ENCODE peak calls at places on chromosomes 4 and X, in six cellular contexts. R is hypothalamus; C is left lung; K is adrenal gland; V is substantia nigra; G is CD4-positive, CD25-positive, alpha-beta regulatory T cell. J is an unnamed sample.

GRCh38 chrX:136619889-136620505 is 28.0 kb upstream of the CD40LG start:
- DNase-seq in V (no peak), C (no peak), K (no peak), R (no peak), G (peak), J (no peak)

GRCh38 chr4:19711871-19712270 is 539.8 kb upstream of the SLIT2 start:
- DNase-seq in G (no peak), C (no peak), R (no peak), V (no peak), K (no peak), J (no peak)

GRCh38 chrX:54695816-54696487 is 102.1 kb downstream of the ITIH6 start:
- DNase-seq in C (no peak), V (no peak), K (no peak), R (no peak), G (no peak), J (no peak)

GRCh38 chr4:62912531-62912930 is 1496.7 kb downstream of the TECRL start:
- DNase-seq in R (no peak), C (no peak), G (no peak), K (no peak), V (no peak), J (no peak)

GRCh38 chr4:24657768-24658617 is 73.6 kb upstream of the DHX15 start:
- DNase-seq in R (peak), C (no peak), V (peak), K (no peak), G (no peak), J (peak)

GRCh38 chr4:17265139-17265538 is 246.8 kb downstream of the QDPR start:
- DNase-seq in R (no peak), C (no peak), G (no peak), K (no peak), V (no peak), J (no peak)

GRCh38 chrX:8864151-8864550 is 63.0 kb upstream of the FAM9A start:
- DNase-seq in G (no peak), C (no peak), V (no peak), K (no peak), R (no peak), J (peak)

GRCh38 chr4:174217273-174218126 is 66.0 kb downstream of the FBXO8 start:
- DNase-seq in V (no peak), C (peak), G (no peak), K (peak), R (no peak), J (peak)

GRCh38 chr4:137955615-137956014 is 286.5 kb downstream of the SLC7A11 start:
- DNase-seq in G (no peak), V (no peak), K (no peak), R (no peak), C (no peak), J (no peak)

GRCh38 chr4:55312491-55313101 is 33.4 kb upstream of the SRD5A3 start:
- DNase-seq in K (peak), R (no peak), C (no peak), V (no peak), G (peak), J (peak)

GRCh38 chr4:64899563-64899962 is 490.3 kb upstream of the TECRL start:
- DNase-seq in G (no peak), C (no peak), R (no peak), V (no peak), K (no peak), J (no peak)

GRCh38 chr4:54063737-54064316 is 578 bp downstream of the CHIC2 start:
- DNase-seq in V (no peak), R (no peak), G (peak), K (no peak), C (no peak), J (peak)

GRCh38 chr4:170004656-170005250 is 21.4 kb downstream of the MFAP3L start:
- DNase-seq in G (no peak), K (no peak), V (no peak), C (no peak), R (no peak), J (no peak)

GRCh38 chrX:111035256-111035655 is 60.7 kb upstream of the PAK3 start:
- DNase-seq in K (no peak), C (no peak), R (no peak), V (no peak), G (no peak), J (no peak)